ENCODE peak calls at places on chromosomes 4 and X, in nine cellular contexts. One of them, this sample, is unnamed.
A peak's percentile ranks its signal among the peaks of the same experiment; 100 is the strongest.

GRCh38 chrX:38896724-38897298 is 95.6 kb downstream of the MID1IP1 start:
- DNase-seq in lung: no peak
- DNase-seq in mesendoderm: no peak
- DNase-seq in WERI-Rb-1: no peak
- DNase-seq in RWPE1: no peak
- DNase-seq in tibial artery: no peak
- DNase-seq in CD4-positive, alpha-beta T cell: no peak
- DNase-seq in IMR-90: no peak
- DNase-seq in ovary: no peak
- DNase-seq in this sample: no peak

GRCh38 chrX:54447461-54447860 is 7.3 kb downstream of the TSR2 start:
- DNase-seq in RWPE1: no peak
- DNase-seq in tibial artery: no peak
- DNase-seq in WERI-Rb-1: no peak
- DNase-seq in CD4-positive, alpha-beta T cell: no peak
- DNase-seq in ovary: no peak
- DNase-seq in IMR-90: no peak
- DNase-seq in mesendoderm: peak; percentile 64
- DNase-seq in lung: no peak
- DNase-seq in this sample: no peak

GRCh38 chr4:19438228-19438627 is 813.5 kb upstream of the SLIT2 start:
- DNase-seq in lung: no peak
- DNase-seq in RWPE1: no peak
- DNase-seq in ovary: no peak
- DNase-seq in tibial artery: no peak
- DNase-seq in mesendoderm: no peak
- DNase-seq in CD4-positive, alpha-beta T cell: no peak
- DNase-seq in WERI-Rb-1: no peak
- DNase-seq in IMR-90: peak; percentile 84
- DNase-seq in this sample: no peak

GRCh38 chrX:63258144-63258543 is 93.0 kb downstream of the SPIN4 start:
- DNase-seq in WERI-Rb-1: no peak
- DNase-seq in tibial artery: no peak
- DNase-seq in RWPE1: no peak
- DNase-seq in CD4-positive, alpha-beta T cell: no peak
- DNase-seq in lung: no peak
- DNase-seq in IMR-90: no peak
- DNase-seq in ovary: no peak
- DNase-seq in mesendoderm: no peak
- DNase-seq in this sample: no peak

GRCh38 chrX:38205037-38205436 is 15.6 kb downstream of the SRPX start:
- DNase-seq in RWPE1: no peak
- DNase-seq in tibial artery: no peak
- DNase-seq in mesendoderm: no peak
- DNase-seq in lung: no peak
- DNase-seq in CD4-positive, alpha-beta T cell: no peak
- DNase-seq in WERI-Rb-1: no peak
- DNase-seq in ovary: no peak
- DNase-seq in IMR-90: no peak
- DNase-seq in this sample: no peak

GRCh38 chrX:39309018-39309620 is 507.9 kb downstream of the MID1IP1 start:
- DNase-seq in mesendoderm: peak; percentile 16
- DNase-seq in tibial artery: no peak
- DNase-seq in CD4-positive, alpha-beta T cell: peak; percentile 42
- DNase-seq in WERI-Rb-1: no peak
- DNase-seq in IMR-90: no peak
- DNase-seq in ovary: peak; percentile 44
- DNase-seq in lung: no peak
- DNase-seq in RWPE1: no peak
- DNase-seq in this sample: no peak

GRCh38 chrX:53930513-53931380 is 113.5 kb downstream of the PHF8 start:
- DNase-seq in ovary: no peak
- DNase-seq in tibial artery: no peak
- DNase-seq in WERI-Rb-1: no peak
- DNase-seq in IMR-90: peak; percentile 65
- DNase-seq in RWPE1: no peak
- DNase-seq in mesendoderm: peak; percentile 8
- DNase-seq in lung: no peak
- DNase-seq in CD4-positive, alpha-beta T cell: no peak
- DNase-seq in this sample: no peak

GRCh38 chrX:108384783-108385182 is 53.4 kb downstream of the COL4A6 start:
- DNase-seq in RWPE1: no peak
- DNase-seq in IMR-90: no peak
- DNase-seq in mesendoderm: peak; percentile 58
- DNase-seq in lung: no peak
- DNase-seq in tibial artery: no peak
- DNase-seq in ovary: no peak
- DNase-seq in CD4-positive, alpha-beta T cell: no peak
- DNase-seq in WERI-Rb-1: no peak
- DNase-seq in this sample: no peak

GRCh38 chr4:8438743-8439142 is 1.8 kb downstream of the ACOX3 start:
- DNase-seq in CD4-positive, alpha-beta T cell: no peak
- DNase-seq in RWPE1: no peak
- DNase-seq in WERI-Rb-1: no peak
- DNase-seq in ovary: peak; percentile 59
- DNase-seq in mesendoderm: no peak
- DNase-seq in lung: no peak
- DNase-seq in IMR-90: no peak
- DNase-seq in tibial artery: no peak
- DNase-seq in this sample: no peak

GRCh38 chrX:153477039-153477438 is 6.7 kb upstream of the HAUS7 start:
- DNase-seq in mesendoderm: peak; percentile 30
- DNase-seq in RWPE1: peak; percentile 26
- DNase-seq in WERI-Rb-1: peak; percentile 86
- DNase-seq in CD4-positive, alpha-beta T cell: no peak
- DNase-seq in IMR-90: peak; percentile 59
- DNase-seq in lung: no peak
- DNase-seq in tibial artery: no peak
- DNase-seq in ovary: no peak
- DNase-seq in this sample: no peak

GRCh38 chrX:155334486-155335316 is at the start of gene CLIC2:
- DNase-seq in IMR-90: peak; percentile 79
- DNase-seq in ovary: no peak
- DNase-seq in CD4-positive, alpha-beta T cell: no peak
- DNase-seq in tibial artery: no peak
- DNase-seq in lung: peak; percentile 72
- DNase-seq in WERI-Rb-1: no peak
- DNase-seq in RWPE1: peak; percentile 15
- DNase-seq in mesendoderm: no peak
- DNase-seq in this sample: no peak

DNA sequence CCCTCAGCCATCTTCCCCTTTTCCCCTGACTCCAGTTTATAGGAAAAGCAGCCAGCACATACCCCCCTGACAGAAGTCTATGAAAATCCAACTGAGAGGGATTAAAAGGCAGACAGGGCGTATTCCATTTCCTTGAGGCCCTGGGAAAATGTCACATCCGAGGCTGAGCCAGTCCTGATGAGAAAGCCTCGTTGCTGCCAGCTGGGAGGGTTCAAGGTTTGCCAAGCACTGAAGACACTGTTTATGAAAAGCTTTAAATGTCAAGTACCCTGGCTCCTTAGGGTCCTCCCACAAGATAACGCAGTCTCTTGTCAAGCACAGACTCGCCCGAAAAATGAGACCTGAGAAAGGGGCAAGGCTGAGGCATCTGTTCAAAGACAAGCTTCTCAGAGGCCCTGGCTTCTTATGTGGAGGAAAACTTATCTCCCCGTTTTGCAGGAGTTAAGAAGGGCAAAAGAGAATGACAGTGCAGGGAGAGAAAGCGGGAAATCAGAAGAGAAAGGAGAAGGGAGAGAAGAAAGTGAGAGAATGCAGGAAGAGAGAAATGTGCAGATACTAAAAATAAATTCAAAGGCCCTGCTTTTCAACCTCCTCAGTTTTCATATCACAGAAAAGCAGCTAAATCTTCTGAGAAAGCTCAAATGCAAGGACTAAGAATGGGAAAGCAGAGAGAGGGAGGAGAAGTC is 44.7 kb downstream of the SCD5 start:
- DNase-seq in tibial artery: no peak
- DNase-seq in mesendoderm: no peak
- DNase-seq in lung: no peak
- DNase-seq in WERI-Rb-1: peak; percentile 50
- DNase-seq in ovary: peak; percentile 56
- DNase-seq in IMR-90: peak; percentile 28
- DNase-seq in RWPE1: peak; percentile 11
- DNase-seq in CD4-positive, alpha-beta T cell: no peak
- DNase-seq in this sample: no peak
- H3K27ac ChIP-seq in tibial artery: peak overlapping the region; percentile 70
- H3K27ac ChIP-seq in mesendoderm: no peak overlapping the region
- H3K27ac ChIP-seq in lung: no peak overlapping the region
- H3K27ac ChIP-seq in WERI-Rb-1: peak overlapping the region; percentile 46
- H3K27ac ChIP-seq in ovary: peak overlapping the region; percentile 63
- H3K27ac ChIP-seq in IMR-90: no peak overlapping the region
- H3K27ac ChIP-seq in RWPE1: no peak overlapping the region
- H3K27ac ChIP-seq in CD4-positive, alpha-beta T cell: no peak overlapping the region
- H3K27ac ChIP-seq in this sample: peak overlapping the region; percentile 51

GRCh38 chr4:182082910-182083309 is 160.3 kb upstream of the TENM3 start:
- DNase-seq in WERI-Rb-1: no peak
- DNase-seq in lung: no peak
- DNase-seq in IMR-90: no peak
- DNase-seq in mesendoderm: no peak
- DNase-seq in RWPE1: no peak
- DNase-seq in CD4-positive, alpha-beta T cell: no peak
- DNase-seq in tibial artery: no peak
- DNase-seq in ovary: no peak
- DNase-seq in this sample: no peak

GRCh38 chr4:182089326-182089725 is 153.9 kb upstream of the TENM3 start:
- DNase-seq in ovary: no peak
- DNase-seq in RWPE1: no peak
- DNase-seq in mesendoderm: no peak
- DNase-seq in IMR-90: no peak
- DNase-seq in tibial artery: no peak
- DNase-seq in WERI-Rb-1: no peak
- DNase-seq in lung: no peak
- DNase-seq in CD4-positive, alpha-beta T cell: no peak
- DNase-seq in this sample: no peak

GRCh38 chr4:182085051-182085480 is 158.1 kb upstream of the TENM3 start:
- DNase-seq in ovary: no peak
- DNase-seq in WERI-Rb-1: no peak
- DNase-seq in RWPE1: no peak
- DNase-seq in CD4-positive, alpha-beta T cell: no peak
- DNase-seq in lung: no peak
- DNase-seq in tibial artery: no peak
- DNase-seq in IMR-90: no peak
- DNase-seq in mesendoderm: peak; percentile 94
- DNase-seq in this sample: no peak

DNA sequence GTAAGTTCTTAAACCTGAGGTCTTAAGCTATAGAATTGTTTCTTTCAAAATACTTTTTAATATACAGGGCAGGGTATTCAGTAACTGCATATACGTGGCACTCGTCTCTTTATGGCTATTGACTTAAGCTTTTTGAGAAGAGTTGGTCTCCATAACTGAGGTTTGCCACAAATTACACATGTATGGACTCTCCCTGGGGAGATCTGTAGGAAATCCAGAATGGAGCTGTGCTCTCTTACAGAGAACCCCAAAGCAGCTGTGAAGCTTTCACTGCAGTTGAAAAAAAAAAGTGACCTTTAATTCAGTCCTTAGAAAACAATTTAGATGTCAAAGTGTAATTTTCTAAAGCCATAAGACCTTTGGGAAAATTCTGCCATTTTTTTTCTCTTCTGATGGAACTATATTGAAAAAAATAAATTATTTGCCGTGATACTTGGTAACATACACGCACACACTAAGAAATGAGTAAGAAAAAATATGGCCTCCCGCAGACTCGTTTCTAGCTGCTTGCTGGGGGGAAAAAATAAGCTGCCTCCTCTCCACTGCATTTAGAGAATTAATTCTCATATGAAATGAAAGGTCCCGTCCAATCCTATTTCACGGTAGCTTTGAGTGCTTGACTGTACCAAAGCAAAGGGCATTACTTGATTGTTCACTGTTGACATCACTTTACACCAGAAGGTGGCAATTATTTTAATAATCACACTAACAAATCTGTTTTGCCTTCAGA is 159.4 kb upstream of the TENM3 start:
- DNase-seq in IMR-90: no peak
- DNase-seq in WERI-Rb-1: no peak
- DNase-seq in RWPE1: no peak
- DNase-seq in ovary: no peak
- DNase-seq in tibial artery: no peak
- DNase-seq in lung: no peak
- DNase-seq in mesendoderm: no peak
- DNase-seq in CD4-positive, alpha-beta T cell: no peak
- DNase-seq in this sample: no peak
- H3K27ac ChIP-seq in IMR-90: no peak overlapping the region
- H3K27ac ChIP-seq in WERI-Rb-1: no peak overlapping the region
- H3K27ac ChIP-seq in RWPE1: no peak overlapping the region
- H3K27ac ChIP-seq in ovary: no peak overlapping the region
- H3K27ac ChIP-seq in tibial artery: no peak overlapping the region
- H3K27ac ChIP-seq in lung: no peak overlapping the region
- H3K27ac ChIP-seq in mesendoderm: peak overlapping the region; percentile 67
- H3K27ac ChIP-seq in CD4-positive, alpha-beta T cell: no peak overlapping the region
- H3K27ac ChIP-seq in this sample: no peak overlapping the region

DNA sequence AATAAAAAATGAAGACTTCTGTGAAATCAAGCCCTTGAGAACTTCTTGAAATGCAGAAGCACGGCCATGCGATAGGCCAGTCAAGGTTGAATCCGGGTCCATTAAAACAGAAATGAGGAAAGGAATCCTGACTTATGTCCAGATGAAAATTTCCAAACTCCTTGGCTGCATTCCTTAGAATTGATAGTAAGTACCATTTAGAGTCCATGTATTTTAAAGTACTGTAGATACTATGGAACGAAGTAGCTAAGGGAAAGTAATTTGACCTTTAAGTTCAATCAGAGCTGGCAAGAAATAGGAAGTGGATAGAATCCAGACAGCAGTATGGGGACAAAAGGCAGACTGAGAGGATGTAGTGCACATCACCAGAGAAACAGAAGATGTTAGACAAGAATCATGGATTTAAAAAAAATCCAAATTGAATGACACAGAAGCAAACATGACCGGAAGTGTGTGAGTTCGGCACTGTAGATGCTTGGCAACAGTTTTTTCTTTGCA is 63.9 kb upstream of the PDLIM3 start:
- DNase-seq in CD4-positive, alpha-beta T cell: no peak
- DNase-seq in IMR-90: no peak
- DNase-seq in mesendoderm: no peak
- DNase-seq in lung: no peak
- DNase-seq in WERI-Rb-1: no peak
- DNase-seq in tibial artery: no peak
- DNase-seq in RWPE1: no peak
- DNase-seq in ovary: no peak
- DNase-seq in this sample: no peak
- H3K27ac ChIP-seq in CD4-positive, alpha-beta T cell: no peak overlapping the region
- H3K27ac ChIP-seq in IMR-90: no peak overlapping the region
- H3K27ac ChIP-seq in mesendoderm: no peak overlapping the region
- H3K27ac ChIP-seq in lung: peak overlapping the region; percentile 5
- H3K27ac ChIP-seq in WERI-Rb-1: no peak overlapping the region
- H3K27ac ChIP-seq in tibial artery: peak overlapping the region; percentile 77
- H3K27ac ChIP-seq in RWPE1: no peak overlapping the region
- H3K27ac ChIP-seq in ovary: no peak overlapping the region
- H3K27ac ChIP-seq in this sample: no peak overlapping the region

DNA sequence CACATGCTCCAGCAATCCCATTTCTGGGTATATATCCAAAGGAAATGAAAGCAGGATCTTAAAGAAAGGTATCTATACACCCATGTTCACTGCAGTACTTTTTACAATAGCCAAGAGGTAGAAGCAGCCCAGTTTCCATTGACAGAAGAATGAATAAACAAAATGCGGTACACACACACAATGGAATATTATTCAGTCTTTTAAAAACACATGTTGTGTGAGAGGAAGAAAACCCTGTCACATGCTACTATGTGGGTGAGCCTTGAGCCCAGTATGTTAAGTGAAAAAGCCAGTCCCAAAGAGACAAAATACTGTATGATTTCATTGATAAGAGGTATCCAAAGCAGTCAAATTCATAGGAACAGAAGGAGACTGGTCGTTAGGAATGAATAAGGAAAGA is 6.3 kb downstream of the ANXA3 start:
- DNase-seq in lung: no peak
- DNase-seq in tibial artery: no peak
- DNase-seq in IMR-90: no peak
- DNase-seq in CD4-positive, alpha-beta T cell: no peak
- DNase-seq in mesendoderm: no peak
- DNase-seq in WERI-Rb-1: no peak
- DNase-seq in RWPE1: no peak
- DNase-seq in ovary: no peak
- DNase-seq in this sample: no peak
- H3K27ac ChIP-seq in lung: no peak overlapping the region
- H3K27ac ChIP-seq in tibial artery: no peak overlapping the region
- H3K27ac ChIP-seq in IMR-90: no peak overlapping the region
- H3K27ac ChIP-seq in CD4-positive, alpha-beta T cell: no peak overlapping the region
- H3K27ac ChIP-seq in mesendoderm: no peak overlapping the region
- H3K27ac ChIP-seq in WERI-Rb-1: no peak overlapping the region
- H3K27ac ChIP-seq in RWPE1: no peak overlapping the region
- H3K27ac ChIP-seq in ovary: no peak overlapping the region
- H3K27ac ChIP-seq in this sample: no peak overlapping the region